ENCODE peak calls at places on chromosome 3, in nine cellular contexts. One of them, this sample, is unnamed.

GRCh38 chr3:64916192-64916798 is 228.5 kb upstream of the ADAMTS9 start:
- DNase-seq in WERI-Rb-1: no peak
- DNase-seq in mammary epithelial cell: no peak
- DNase-seq in A549: no peak
- DNase-seq in H9: no peak
- DNase-seq in uterus: no peak
- DNase-seq in type B pancreatic cell: no peak
- DNase-seq in CD4-positive, alpha-beta T cell: no peak
- DNase-seq in left ventricle myocardium inferior: no peak
- DNase-seq in this sample: no peak

GRCh38 chr3:167840247-167840646 is 104.7 kb downstream of the SERPINI1 start:
- DNase-seq in WERI-Rb-1: no peak
- DNase-seq in mammary epithelial cell: no peak
- DNase-seq in A549: no peak
- DNase-seq in H9: no peak
- DNase-seq in uterus: no peak
- DNase-seq in type B pancreatic cell: no peak
- DNase-seq in CD4-positive, alpha-beta T cell: no peak
- DNase-seq in left ventricle myocardium inferior: no peak
- DNase-seq in this sample: peak

GRCh38 chr3:169246158-169246557 is 417.4 kb downstream of the MECOM start:
- DNase-seq in WERI-Rb-1: no peak
- DNase-seq in mammary epithelial cell: no peak
- DNase-seq in A549: no peak
- DNase-seq in H9: no peak
- DNase-seq in uterus: no peak
- DNase-seq in type B pancreatic cell: no peak
- DNase-seq in CD4-positive, alpha-beta T cell: no peak
- DNase-seq in left ventricle myocardium inferior: no peak
- DNase-seq in this sample: no peak

GRCh38 chr3:171526869-171527268 is 66.7 kb upstream of the TNIK start:
- DNase-seq in WERI-Rb-1: no peak
- DNase-seq in mammary epithelial cell: no peak
- DNase-seq in A549: no peak
- DNase-seq in H9: no peak
- DNase-seq in uterus: no peak
- DNase-seq in type B pancreatic cell: no peak
- DNase-seq in CD4-positive, alpha-beta T cell: no peak
- DNase-seq in left ventricle myocardium inferior: no peak
- DNase-seq in this sample: no peak

GRCh38 chr3:120029749-120030148 is 64.5 kb downstream of the GSK3B start:
- DNase-seq in WERI-Rb-1: no peak
- DNase-seq in mammary epithelial cell: no peak
- DNase-seq in A549: no peak
- DNase-seq in H9: no peak
- DNase-seq in uterus: no peak
- DNase-seq in type B pancreatic cell: no peak
- DNase-seq in CD4-positive, alpha-beta T cell: no peak
- DNase-seq in left ventricle myocardium inferior: no peak
- DNase-seq in this sample: no peak

GRCh38 chr3:167274141-167274874 is 105.8 kb downstream of the ZBBX start:
- DNase-seq in WERI-Rb-1: no peak
- DNase-seq in mammary epithelial cell: no peak
- DNase-seq in A549: no peak
- DNase-seq in H9: no peak
- DNase-seq in uterus: no peak
- DNase-seq in type B pancreatic cell: no peak
- DNase-seq in CD4-positive, alpha-beta T cell: no peak
- DNase-seq in left ventricle myocardium inferior: no peak
- DNase-seq in this sample: no peak

GRCh38 chr3:95120921-95121320 is 1058.1 kb downstream of the NSUN3 start:
- DNase-seq in WERI-Rb-1: no peak
- DNase-seq in mammary epithelial cell: no peak
- DNase-seq in A549: no peak
- DNase-seq in H9: no peak
- DNase-seq in uterus: no peak
- DNase-seq in type B pancreatic cell: no peak
- DNase-seq in CD4-positive, alpha-beta T cell: no peak
- DNase-seq in left ventricle myocardium inferior: no peak
- DNase-seq in this sample: no peak

GRCh38 chr3:53824795-53825194 is 21.4 kb downstream of the CHDH start:
- DNase-seq in WERI-Rb-1: no peak
- DNase-seq in mammary epithelial cell: no peak
- DNase-seq in A549: no peak
- DNase-seq in H9: no peak
- DNase-seq in uterus: no peak
- DNase-seq in type B pancreatic cell: no peak
- DNase-seq in CD4-positive, alpha-beta T cell: no peak
- DNase-seq in left ventricle myocardium inferior: no peak
- DNase-seq in this sample: no peak

GRCh38 chr3:98732239-98733054 is 30.7 kb upstream of the ST3GAL6 start:
- DNase-seq in WERI-Rb-1: peak
- DNase-seq in mammary epithelial cell: peak
- DNase-seq in A549: peak
- DNase-seq in H9: peak
- DNase-seq in uterus: peak
- DNase-seq in type B pancreatic cell: peak
- DNase-seq in CD4-positive, alpha-beta T cell: no peak
- DNase-seq in left ventricle myocardium inferior: peak
- DNase-seq in this sample: peak

GRCh38 chr3:9703736-9704342 is at the start of gene CPNE9:
- DNase-seq in WERI-Rb-1: peak
- DNase-seq in mammary epithelial cell: no peak
- DNase-seq in A549: no peak
- DNase-seq in H9: peak
- DNase-seq in uterus: no peak
- DNase-seq in type B pancreatic cell: no peak
- DNase-seq in CD4-positive, alpha-beta T cell: no peak
- DNase-seq in left ventricle myocardium inferior: no peak
- DNase-seq in this sample: no peak

GRCh38 chr3:11238880-11239279 is 33.3 kb upstream of the ATG7 start:
- DNase-seq in WERI-Rb-1: no peak
- DNase-seq in mammary epithelial cell: peak
- DNase-seq in A549: no peak
- DNase-seq in H9: no peak
- DNase-seq in uterus: no peak
- DNase-seq in type B pancreatic cell: no peak
- DNase-seq in CD4-positive, alpha-beta T cell: no peak
- DNase-seq in left ventricle myocardium inferior: no peak
- DNase-seq in this sample: peak

GRCh38 chr3:170584585-170585007 is 1.3 kb downstream of the SLC7A14 start:
- DNase-seq in WERI-Rb-1: peak
- DNase-seq in mammary epithelial cell: peak
- DNase-seq in A549: peak
- DNase-seq in H9: peak
- DNase-seq in uterus: peak
- DNase-seq in type B pancreatic cell: peak
- DNase-seq in CD4-positive, alpha-beta T cell: peak
- DNase-seq in left ventricle myocardium inferior: peak
- DNase-seq in this sample: peak

GRCh38 chr3:104349836-104350235 is 1016.9 kb upstream of the ALCAM start:
- DNase-seq in WERI-Rb-1: no peak
- DNase-seq in mammary epithelial cell: no peak
- DNase-seq in A549: no peak
- DNase-seq in H9: no peak
- DNase-seq in uterus: no peak
- DNase-seq in type B pancreatic cell: no peak
- DNase-seq in CD4-positive, alpha-beta T cell: no peak
- DNase-seq in left ventricle myocardium inferior: no peak
- DNase-seq in this sample: no peak

GRCh38 chr3:170745211-170745718 is 124.7 kb downstream of the RPL22L1 start:
- DNase-seq in WERI-Rb-1: no peak
- DNase-seq in mammary epithelial cell: peak
- DNase-seq in A549: no peak
- DNase-seq in H9: no peak
- DNase-seq in uterus: no peak
- DNase-seq in type B pancreatic cell: no peak
- DNase-seq in CD4-positive, alpha-beta T cell: no peak
- DNase-seq in left ventricle myocardium inferior: no peak
- DNase-seq in this sample: peak

GRCh38 chr3:68878322-68878721 is 54.0 kb downstream of the TAFA4 start:
- DNase-seq in WERI-Rb-1: no peak
- DNase-seq in mammary epithelial cell: no peak
- DNase-seq in A549: peak
- DNase-seq in H9: no peak
- DNase-seq in uterus: no peak
- DNase-seq in type B pancreatic cell: no peak
- DNase-seq in CD4-positive, alpha-beta T cell: no peak
- DNase-seq in left ventricle myocardium inferior: no peak
- DNase-seq in this sample: peak

GRCh38 chr3:138946554-138947302 is at the start of the genes FOXL2 and FOXL2NB:
- DNase-seq in WERI-Rb-1: peak
- DNase-seq in mammary epithelial cell: peak
- DNase-seq in A549: peak
- DNase-seq in H9: peak
- DNase-seq in uterus: peak
- DNase-seq in type B pancreatic cell: no peak
- DNase-seq in CD4-positive, alpha-beta T cell: no peak
- DNase-seq in left ventricle myocardium inferior: no peak
- DNase-seq in this sample: no peak

GRCh38 chr3:29889230-29889629 is 608.4 kb downstream of the RBMS3 start:
- DNase-seq in WERI-Rb-1: no peak
- DNase-seq in mammary epithelial cell: peak
- DNase-seq in A549: no peak
- DNase-seq in H9: no peak
- DNase-seq in uterus: no peak
- DNase-seq in type B pancreatic cell: no peak
- DNase-seq in CD4-positive, alpha-beta T cell: no peak
- DNase-seq in left ventricle myocardium inferior: no peak
- DNase-seq in this sample: peak

DNA sequence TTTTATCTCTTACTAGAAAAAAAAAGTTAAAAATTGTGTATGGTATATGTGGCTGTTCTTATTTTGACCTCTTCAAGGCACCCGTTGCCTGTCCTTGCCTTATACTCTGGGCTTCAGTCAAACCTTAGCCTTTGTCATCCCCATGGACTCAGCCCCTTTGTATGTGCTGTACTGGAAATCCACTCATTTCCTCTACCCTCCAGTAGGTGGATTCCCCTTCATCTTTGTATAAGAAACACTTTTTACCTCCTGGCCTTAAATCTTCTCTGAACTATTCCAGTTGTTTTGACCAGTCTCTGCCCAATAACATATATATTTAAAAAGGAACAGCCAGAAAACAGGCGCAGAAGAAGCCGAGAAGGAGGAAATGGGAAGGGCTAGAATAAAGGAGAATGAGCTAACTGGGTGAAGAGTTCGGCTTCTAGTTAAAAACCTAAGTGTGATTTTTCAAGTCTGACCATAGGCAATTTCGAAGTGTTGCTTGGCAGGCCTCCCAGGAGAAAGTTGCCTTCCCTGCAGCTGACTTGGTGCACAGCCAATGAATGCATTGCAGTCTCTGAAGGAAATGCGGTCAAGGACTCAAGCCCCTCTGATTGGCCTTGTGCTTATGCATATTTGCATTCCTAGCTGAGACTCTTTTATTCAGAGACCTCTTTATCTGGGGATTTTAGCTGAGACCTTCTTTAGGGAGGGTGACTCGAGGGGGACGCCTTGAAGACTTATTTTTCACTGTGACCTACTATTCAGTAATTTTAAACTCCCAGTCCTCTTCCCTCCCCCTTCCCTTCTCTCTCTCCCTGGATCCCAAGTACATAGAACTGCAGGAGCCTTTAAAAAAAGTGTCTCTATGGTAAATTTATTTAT is 277.4 kb downstream of the ROBO1 start:
- DNase-seq in WERI-Rb-1: no peak
- DNase-seq in mammary epithelial cell: peak
- DNase-seq in A549: no peak
- DNase-seq in H9: peak
- DNase-seq in uterus: peak
- DNase-seq in type B pancreatic cell: no peak
- DNase-seq in CD4-positive, alpha-beta T cell: no peak
- DNase-seq in left ventricle myocardium inferior: peak
- DNase-seq in this sample: peak
- TF ChIP-seq CTCF in WERI-Rb-1: no peak
- TF ChIP-seq CTCF in mammary epithelial cell: peak
- TF ChIP-seq CTCF in A549: no peak
- TF ChIP-seq CTCF in H9: peak
- TF ChIP-seq CTCF in uterus: no peak
- TF ChIP-seq CTCF in type B pancreatic cell: peak
- TF ChIP-seq CTCF in CD4-positive, alpha-beta T cell: no peak
- TF ChIP-seq CTCF in left ventricle myocardium inferior: no peak
- TF ChIP-seq CTCF in this sample: no peak

GRCh38 chr3:185824467-185825378 is at the start of gene IGF2BP2:
- DNase-seq in WERI-Rb-1: peak
- DNase-seq in mammary epithelial cell: peak
- DNase-seq in A549: peak
- DNase-seq in H9: peak
- DNase-seq in uterus: peak
- DNase-seq in type B pancreatic cell: peak
- DNase-seq in CD4-positive, alpha-beta T cell: peak
- DNase-seq in left ventricle myocardium inferior: peak
- DNase-seq in this sample: peak
- TF ChIP-seq CTCF in WERI-Rb-1: no peak
- TF ChIP-seq CTCF in mammary epithelial cell: no peak
- TF ChIP-seq CTCF in A549: no peak
- TF ChIP-seq CTCF in H9: peak
- TF ChIP-seq CTCF in uterus: no peak
- TF ChIP-seq CTCF in type B pancreatic cell: peak
- TF ChIP-seq CTCF in CD4-positive, alpha-beta T cell: no peak
- TF ChIP-seq CTCF in left ventricle myocardium inferior: peak
- TF ChIP-seq CTCF in this sample: no peak

DNA sequence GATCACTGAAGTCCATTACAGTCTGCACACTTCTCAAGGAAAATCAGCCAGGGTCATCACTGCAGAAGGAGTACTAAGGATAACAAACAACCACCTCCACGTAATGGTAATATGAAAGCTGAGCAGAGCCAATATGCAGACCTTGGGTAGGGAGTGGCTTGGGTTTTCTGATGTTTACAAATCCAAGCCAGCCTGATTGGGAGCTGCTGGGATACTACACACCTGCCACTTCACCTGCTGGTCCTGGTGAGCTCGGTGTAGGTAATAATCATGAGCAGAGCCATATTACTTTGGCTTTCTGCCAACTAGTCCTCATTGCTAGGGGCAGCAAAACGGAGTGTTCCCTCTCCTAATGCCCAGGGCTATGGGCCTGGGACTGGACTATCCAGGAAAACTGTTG is 433.5 kb upstream of the PPP2R3A start:
- DNase-seq in WERI-Rb-1: no peak
- DNase-seq in mammary epithelial cell: no peak
- DNase-seq in A549: no peak
- DNase-seq in H9: no peak
- DNase-seq in uterus: no peak
- DNase-seq in type B pancreatic cell: no peak
- DNase-seq in CD4-positive, alpha-beta T cell: no peak
- DNase-seq in left ventricle myocardium inferior: no peak
- DNase-seq in this sample: no peak
- TF ChIP-seq CTCF in WERI-Rb-1: no peak
- TF ChIP-seq CTCF in mammary epithelial cell: no peak
- TF ChIP-seq CTCF in A549: no peak
- TF ChIP-seq CTCF in H9: no peak
- TF ChIP-seq CTCF in uterus: no peak
- TF ChIP-seq CTCF in type B pancreatic cell: no peak
- TF ChIP-seq CTCF in CD4-positive, alpha-beta T cell: no peak
- TF ChIP-seq CTCF in left ventricle myocardium inferior: no peak
- TF ChIP-seq CTCF in this sample: no peak

DNA sequence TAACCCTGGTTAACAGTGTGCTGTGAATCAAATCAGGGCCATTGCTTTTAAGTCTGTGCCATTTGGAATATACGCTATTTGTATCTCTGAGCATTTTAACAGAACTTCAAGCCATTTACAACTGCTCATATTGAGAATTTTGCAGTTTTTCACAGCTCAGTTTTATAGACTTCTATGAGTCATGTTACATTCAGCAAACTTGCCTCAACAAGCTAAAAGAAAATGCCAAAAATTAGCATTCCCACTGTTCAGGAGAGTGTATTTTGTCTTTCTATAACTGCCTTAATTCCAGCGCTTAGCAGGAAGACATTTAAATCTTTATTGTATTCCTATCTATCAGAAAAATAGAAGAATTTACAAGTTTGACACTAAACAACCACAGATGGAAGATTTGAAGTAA is 196.4 kb downstream of the GBE1 start:
- DNase-seq in WERI-Rb-1: no peak
- DNase-seq in mammary epithelial cell: peak
- DNase-seq in A549: no peak
- DNase-seq in H9: no peak
- DNase-seq in uterus: no peak
- DNase-seq in type B pancreatic cell: no peak
- DNase-seq in CD4-positive, alpha-beta T cell: no peak
- DNase-seq in left ventricle myocardium inferior: no peak
- DNase-seq in this sample: no peak
- TF ChIP-seq CTCF in WERI-Rb-1: no peak
- TF ChIP-seq CTCF in mammary epithelial cell: no peak
- TF ChIP-seq CTCF in A549: no peak
- TF ChIP-seq CTCF in H9: no peak
- TF ChIP-seq CTCF in uterus: no peak
- TF ChIP-seq CTCF in type B pancreatic cell: no peak
- TF ChIP-seq CTCF in CD4-positive, alpha-beta T cell: no peak
- TF ChIP-seq CTCF in left ventricle myocardium inferior: no peak
- TF ChIP-seq CTCF in this sample: no peak

This sample was measured in MCF 10A.